ENCODE peak calls at places on chromosome 1, in ten cellular contexts. B is kidney epithelial cell, H is endothelial cell, T is AG04449, Z is lower leg skin, A is neural crest cell, J is AG09309, S is astrocyte of the spinal cord, Y is cardiac fibroblast, N is astrocyte of the cerebellum. X is an unnamed sample.
A peak's percentile ranks its signal among the peaks of the same experiment; 100 is the strongest.

GRCh38 chr1:36775716-36776115 is 258.6 kb downstream of the GRIK3 start:
- DNase-seq in B (no peak), H (no peak), T (no peak), S (no peak), Y (no peak), Z (no peak), J (no peak), A (no peak), N (no peak), X (no peak)

GRCh38 chr1:110150330-110151174 is at the start of gene SLC6A17:
- DNase-seq in Y (peak; percentile 28), Z (no peak), A (peak; percentile 31), B (no peak), T (no peak), N (no peak), J (no peak), S (peak; percentile 31), H (peak; percentile 79), X (no peak)

GRCh38 chr1:54253480-54253879 is 53.5 kb downstream of the MRPL37 start:
- DNase-seq in B (peak; percentile 86), N (peak; percentile 87), A (no peak), H (no peak), Y (peak; percentile 79), S (peak; percentile 96), Z (no peak), T (peak; percentile 83), J (peak; percentile 55), X (no peak)

GRCh38 chr1:47401761-47402160 is 14.3 kb upstream of the FOXE3 start:
- DNase-seq in T (no peak), A (no peak), H (no peak), B (no peak), Y (no peak), N (no peak), Z (peak; percentile 57), J (no peak), S (no peak), X (no peak)

GRCh38 chr1:225845633-225846259 is 35.8 kb downstream of the EPHX1 start:
- DNase-seq in B (peak; percentile 23), T (no peak), H (peak; percentile 77), S (peak; percentile 84), J (no peak), N (peak; percentile 66), A (peak; percentile 61), Y (peak; percentile 92), Z (peak; percentile 92), X (peak; percentile 61)

GRCh38 chr1:15056515-15057285 is 96.8 kb upstream of the TMEM51 start:
- DNase-seq in A (no peak), H (no peak), Y (peak; percentile 35), J (peak; percentile 11), Z (no peak), N (no peak), B (peak; percentile 31), T (peak; percentile 10), S (peak; percentile 43), X (no peak)

GRCh38 chr1:34983700-34984355 is 1.3 kb downstream of the TMEM35B start:
- DNase-seq in H (no peak), Y (peak; percentile 22), Z (no peak), S (no peak), J (no peak), T (no peak), B (no peak), N (no peak), A (no peak), X (no peak)

GRCh38 chr1:110211503-110212164 is 1.5 kb downstream of the KCNC4 start:
- DNase-seq in H (no peak), Z (no peak), N (no peak), S (no peak), T (no peak), J (no peak), A (no peak), B (no peak), Y (no peak), X (no peak)

GRCh38 chr1:25580933-25581332 is 35.7 kb upstream of the MAN1C1 start:
- DNase-seq in Y (no peak), B (no peak), H (no peak), Z (no peak), A (no peak), N (no peak), T (no peak), J (no peak), S (no peak), X (no peak)

GRCh38 chr1:17148950-17149608 is 29.8 kb upstream of the PADI2 start:
- DNase-seq in Z (no peak), T (no peak), H (no peak), B (no peak), Y (peak; percentile 19), J (no peak), N (no peak), S (no peak), A (no peak), X (no peak)

GRCh38 chr1:2942410-2942809 is 78.9 kb upstream of the ACTRT2 start:
- DNase-seq in Z (no peak), B (no peak), T (no peak), S (no peak), J (no peak), A (no peak), H (no peak), Y (no peak), N (no peak), X (no peak)

GRCh38 chr1:183968386-183968785 is 69.1 kb downstream of the COLGALT2 start:
- DNase-seq in S (no peak), Z (no peak), T (no peak), J (no peak), Y (no peak), N (no peak), B (no peak), A (no peak), H (no peak), X (no peak)
- TF ChIP-seq CTCF in S (no peak), Z (no peak), T (no peak), J (no peak), Y (no peak), N (no peak), B (no peak), A (no peak), H (no peak), X (no peak)

GRCh38 chr1:19375621-19376020 is 63.5 kb downstream of the SLC66A1 start:
- DNase-seq in S (no peak), H (no peak), A (no peak), B (no peak), J (no peak), Z (no peak), N (no peak), T (no peak), Y (peak; percentile 39), X (no peak)

GRCh38 chr1:19374926-19375325 is 62.8 kb downstream of the SLC66A1 start:
- DNase-seq in T (no peak), S (no peak), B (no peak), Z (no peak), A (no peak), H (no peak), N (no peak), Y (no peak), J (no peak), X (no peak)

GRCh38 chr1:19372602-19373001 is 60.5 kb downstream of the SLC66A1 start:
- DNase-seq in Z (peak; percentile 89), J (no peak), Y (no peak), T (no peak), B (no peak), H (no peak), N (no peak), A (no peak), S (no peak), X (no peak)

GRCh38 chr1:19373206-19374126 is 61.3 kb downstream of the SLC66A1 start:
- DNase-seq in B (no peak), A (no peak), T (no peak), Y (no peak), S (no peak), N (no peak), Z (no peak), J (peak; percentile 24), H (no peak), X (peak; percentile 51)

GRCh38 chr1:19374402-19374801 is 62.3 kb downstream of the SLC66A1 start:
- DNase-seq in T (no peak), Z (no peak), S (no peak), H (peak; percentile 49), A (peak; percentile 26), N (no peak), Y (no peak), J (no peak), B (no peak), X (no peak)
- TF ChIP-seq CTCF in T (peak; percentile 42), Z (no peak), S (peak; percentile 28), H (peak; percentile 78), A (peak; percentile 64), N (peak; percentile 49), Y (peak; percentile 48), J (peak; percentile 28), B (peak; percentile 64), X (peak; percentile 13)

GRCh38 chr1:197954718-197955418 is 37.7 kb downstream of the LHX9 start:
- DNase-seq in A (no peak), T (no peak), J (no peak), Y (peak; percentile 16), Z (no peak), B (no peak), S (no peak), N (no peak), H (no peak), X (no peak)
- TF ChIP-seq CTCF in A (no peak), T (no peak), J (no peak), Y (no peak), Z (no peak), B (no peak), S (no peak), N (no peak), H (no peak), X (no peak)

GRCh38 chr1:42334240-42335049 is 590 bp downstream of the FOXJ3 start:
- DNase-seq in N (no peak), J (no peak), A (peak; percentile 48), S (peak; percentile 42), T (no peak), H (peak; percentile 66), Z (peak; percentile 91), B (no peak), Y (peak; percentile 61), X (no peak)
- TF ChIP-seq CTCF in N (no peak), J (no peak), A (no peak), S (peak; percentile 23), T (peak; percentile 1), H (no peak), Z (no peak), B (peak; percentile 4), Y (peak; percentile 3), X (no peak)

DNA sequence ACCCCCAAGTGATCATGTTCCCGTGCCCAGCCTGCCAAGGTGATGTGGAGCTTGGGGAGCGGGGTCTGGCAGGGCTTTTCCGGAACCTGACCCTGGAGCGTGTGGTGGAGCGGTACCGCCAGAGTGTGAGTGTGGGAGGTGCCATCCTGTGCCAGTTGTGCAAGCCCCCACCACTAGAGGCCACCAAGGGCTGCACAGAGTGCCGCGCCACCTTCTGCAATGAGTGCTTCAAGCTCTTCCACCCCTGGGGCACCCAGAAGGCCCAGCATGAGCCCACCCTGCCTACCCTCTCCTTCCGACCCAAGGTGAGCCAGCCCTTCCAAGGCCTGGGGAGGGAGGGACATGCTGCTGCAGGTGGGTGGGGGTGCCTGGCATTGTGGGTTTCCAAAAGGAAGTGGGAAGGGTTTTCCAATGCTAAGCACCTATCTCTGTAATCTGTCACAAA is 2.3 kb downstream of the TRIM46 start:
- DNase-seq in Y (no peak), T (no peak), H (no peak), J (no peak), Z (peak; percentile 84), B (no peak), N (no peak), A (no peak), S (no peak), X (no peak)
- TF ChIP-seq CTCF in Y (no peak), T (peak; percentile 18), H (no peak), J (no peak), Z (no peak), B (peak; percentile 41), N (no peak), A (no peak), S (peak; percentile 4), X (no peak)

X was measured in AG09319.